ENCODE peak calls at places on chromosomes 3 and 15, in four cellular contexts. X, T, G and B are unnamed samples.

GRCh38 chr15:75982468-75982867 is 29.8 kb downstream of the NRG4 start:
- DNase-seq in T (no peak), G (no peak), X (no peak), B (no peak)

GRCh38 chr3:168467085-168467714 is 371.5 kb upstream of the GOLIM4 start:
- DNase-seq in G (no peak), X (no peak), T (no peak), B (no peak)

GRCh38 chr15:38684461-38685000 is 119.9 kb upstream of the RASGRP1 start:
- DNase-seq in G (no peak), T (no peak), X (no peak), B (no peak)

GRCh38 chr3:184164648-184165330 is 9.6 kb downstream of the DVL3 start:
- DNase-seq in T (no peak), X (no peak), G (no peak), B (no peak)

GRCh38 chr3:78258798-78259197 is 1218.9 kb downstream of the ROBO2 start:
- DNase-seq in X (no peak), G (no peak), T (peak; percentile 76), B (no peak)

GRCh38 chr3:53583161-53583690 is 88.8 kb downstream of the CACNA1D start:
- DNase-seq in T (no peak), G (no peak), X (no peak), B (no peak)

GRCh38 chr15:89653578-89653977 is 1.7 kb downstream of the KIF7 start:
- DNase-seq in G (no peak), T (no peak), X (no peak), B (no peak)

GRCh38 chr15:94582368-94582767 is 351.0 kb downstream of the MCTP2 start:
- DNase-seq in X (no peak), T (no peak), G (no peak), B (no peak)

GRCh38 chr3:170740726-170741591 is 129.0 kb downstream of the RPL22L1 start:
- DNase-seq in T (peak; percentile 83), X (no peak), G (peak; percentile 91), B (no peak)

GRCh38 chr3:102060814-102061213 is 211.5 kb downstream of the NFKBIZ start:
- DNase-seq in T (no peak), X (no peak), G (no peak), B (no peak)

GRCh38 chr15:50247819-50248650 is 17.5 kb downstream of the HDC start:
- DNase-seq in G (no peak), X (no peak), T (no peak), B (no peak)